ENCODE peak calls at places on chromosome X, in five cellular contexts. One of them, this sample, is unnamed.
A peak's percentile ranks its signal among the peaks of the same experiment; 100 is the strongest.

GRCh38 chrX:74781507-74782034 is 143.7 kb downstream of the NEXMIF start:
- DNase-seq in H1: no peak
- DNase-seq in IMR-90: no peak
- DNase-seq in neuronal stem cell: no peak
- DNase-seq in mesenchymal stem cell: no peak
- DNase-seq in this sample: no peak

GRCh38 chrX:136162827-136163427 is 15.6 kb downstream of the FHL1 start:
- DNase-seq in H1: no peak
- DNase-seq in IMR-90: peak; percentile 43
- DNase-seq in neuronal stem cell: no peak
- DNase-seq in mesenchymal stem cell: peak; percentile 70
- DNase-seq in this sample: peak; percentile 72

GRCh38 chrX:43446752-43447151 is 209.3 kb upstream of the MAOA start:
- DNase-seq in H1: no peak
- DNase-seq in IMR-90: no peak
- DNase-seq in neuronal stem cell: no peak
- DNase-seq in mesenchymal stem cell: no peak
- DNase-seq in this sample: no peak

GRCh38 chrX:120839506-120839905 is 36.2 kb downstream of the CT47B1 start:
- DNase-seq in H1: no peak
- DNase-seq in IMR-90: no peak
- DNase-seq in neuronal stem cell: no peak
- DNase-seq in mesenchymal stem cell: no peak
- DNase-seq in this sample: no peak

GRCh38 chrX:21734175-21734574 is 23.7 kb downstream of the SMPX start:
- DNase-seq in H1: no peak
- DNase-seq in IMR-90: no peak
- DNase-seq in neuronal stem cell: no peak
- DNase-seq in mesenchymal stem cell: no peak
- DNase-seq in this sample: no peak

GRCh38 chrX:21658152-21658737 is at the start of gene KLHL34:
- DNase-seq in H1: no peak
- DNase-seq in IMR-90: no peak
- DNase-seq in neuronal stem cell: no peak
- DNase-seq in mesenchymal stem cell: no peak
- DNase-seq in this sample: no peak

GRCh38 chrX:3743821-3744439 is 30.5 kb upstream of the PRKX start:
- DNase-seq in H1: no peak
- DNase-seq in IMR-90: no peak
- DNase-seq in neuronal stem cell: no peak
- DNase-seq in mesenchymal stem cell: peak; percentile 0
- DNase-seq in this sample: no peak

GRCh38 chrX:145727476-145727875 is 90.2 kb upstream of the SLITRK2 start:
- DNase-seq in H1: no peak
- DNase-seq in IMR-90: no peak
- DNase-seq in neuronal stem cell: no peak
- DNase-seq in mesenchymal stem cell: no peak
- DNase-seq in this sample: no peak

GRCh38 chrX:43845776-43846175 is 36.5 kb downstream of the MAOB start:
- DNase-seq in H1: no peak
- DNase-seq in IMR-90: no peak
- DNase-seq in neuronal stem cell: no peak
- DNase-seq in mesenchymal stem cell: no peak
- DNase-seq in this sample: no peak

DNA sequence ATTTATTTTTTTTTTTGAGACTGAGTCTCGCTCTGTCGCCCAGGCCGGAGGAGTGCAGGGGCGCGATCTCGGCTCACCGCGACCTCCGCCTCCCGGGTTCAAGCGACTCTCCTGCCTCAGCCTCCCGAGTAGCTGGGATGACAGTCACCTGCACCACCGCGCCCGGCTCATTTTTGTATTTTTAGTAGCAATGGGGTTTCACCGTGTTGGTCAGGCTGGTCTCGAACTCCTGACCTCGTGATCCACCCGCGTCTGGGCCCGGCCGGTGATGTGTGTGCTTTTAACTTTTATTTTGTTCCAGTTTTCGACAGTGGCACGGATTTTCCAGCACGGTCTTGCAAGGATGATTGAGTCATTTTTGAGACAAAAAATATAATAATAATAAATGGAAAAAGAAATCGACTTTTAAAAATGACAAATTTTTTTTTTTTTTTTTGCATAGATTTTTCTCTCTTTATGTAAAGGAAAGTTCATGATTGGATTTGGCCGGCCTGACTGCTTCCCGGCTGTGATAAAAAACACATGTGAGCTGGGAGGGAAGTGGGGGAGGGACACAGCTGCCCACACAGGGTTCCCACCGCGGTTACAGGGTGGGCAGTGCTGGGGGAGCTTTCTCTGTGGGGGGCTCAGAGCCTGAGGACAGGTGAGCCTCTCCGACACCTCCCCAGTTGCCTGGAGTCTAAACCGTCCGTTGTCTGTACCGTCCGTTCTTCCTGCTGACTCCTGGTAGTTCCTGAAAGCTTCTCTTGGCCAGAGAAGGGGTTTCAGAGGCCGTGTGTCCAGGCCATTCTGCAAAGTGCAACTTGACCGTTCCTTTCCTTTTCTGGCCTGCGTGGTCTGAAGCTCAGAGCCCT is 21.6 kb downstream of the SHOX start:
- DNase-seq in H1: no peak
- DNase-seq in IMR-90: no peak
- DNase-seq in neuronal stem cell: no peak
- DNase-seq in mesenchymal stem cell: no peak
- DNase-seq in this sample: no peak
- H2AK5ac ChIP-seq in H1: peak overlapping the region; percentile 33
- H2AK5ac ChIP-seq in IMR-90: no peak overlapping the region
- H2AK5ac ChIP-seq in neuronal stem cell: peak overlapping the region; percentile 53
- H2AK5ac ChIP-seq in mesenchymal stem cell: no peak overlapping the region
- H2AK5ac ChIP-seq in this sample: no peak overlapping the region

DNA sequence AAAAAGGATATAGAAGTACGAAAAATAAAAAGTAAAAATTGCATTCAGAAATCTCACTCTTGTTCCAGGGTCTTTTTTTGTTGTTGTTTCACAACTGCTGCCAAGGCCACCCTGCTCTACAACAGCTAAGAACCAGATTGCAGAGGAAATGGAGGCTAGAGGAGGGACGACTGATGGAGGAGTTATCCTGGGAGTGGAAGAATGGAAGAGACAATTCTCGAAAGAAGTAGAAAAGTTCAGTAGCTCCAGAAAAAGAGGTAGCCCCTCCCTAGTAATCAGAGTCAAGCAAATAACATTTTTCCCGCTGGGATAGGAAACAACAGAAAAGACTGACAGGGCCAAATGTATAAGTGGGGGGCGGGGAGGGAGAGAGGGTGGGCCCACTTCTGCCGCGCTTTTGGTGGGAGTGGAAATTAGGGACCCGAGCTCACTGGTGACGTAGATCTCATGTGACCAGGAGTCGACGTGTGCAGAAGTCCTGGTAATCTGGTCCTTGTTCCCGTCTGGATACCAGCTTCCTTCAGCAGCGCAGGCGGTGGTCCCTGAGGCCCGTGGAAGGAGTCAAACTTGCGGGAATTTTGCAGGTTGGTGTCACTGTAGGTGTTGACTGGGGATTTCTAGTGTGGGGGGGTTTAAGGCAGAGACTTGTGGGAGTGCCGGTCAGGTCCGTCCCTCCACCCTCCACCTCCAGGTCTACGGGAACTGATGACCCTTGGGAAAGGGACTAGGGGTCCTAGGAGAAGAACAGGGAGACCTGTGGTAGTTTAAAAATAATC is at the start of gene TCEAL9:
- DNase-seq in H1: no peak
- DNase-seq in IMR-90: peak; percentile 83
- DNase-seq in neuronal stem cell: no peak
- DNase-seq in mesenchymal stem cell: peak; percentile 84
- DNase-seq in this sample: peak; percentile 78
- H3K23ac ChIP-seq in H1: no peak within 1 kb of the TSS
- H3K23ac ChIP-seq in IMR-90: peak within 1 kb of the TSS; percentile 92
- H3K23ac ChIP-seq in neuronal stem cell: no peak within 1 kb of the TSS
- H3K23ac ChIP-seq in mesenchymal stem cell: peak within 1 kb of the TSS; percentile 79
- H3K23ac ChIP-seq in this sample: no peak within 1 kb of the TSS

DNA sequence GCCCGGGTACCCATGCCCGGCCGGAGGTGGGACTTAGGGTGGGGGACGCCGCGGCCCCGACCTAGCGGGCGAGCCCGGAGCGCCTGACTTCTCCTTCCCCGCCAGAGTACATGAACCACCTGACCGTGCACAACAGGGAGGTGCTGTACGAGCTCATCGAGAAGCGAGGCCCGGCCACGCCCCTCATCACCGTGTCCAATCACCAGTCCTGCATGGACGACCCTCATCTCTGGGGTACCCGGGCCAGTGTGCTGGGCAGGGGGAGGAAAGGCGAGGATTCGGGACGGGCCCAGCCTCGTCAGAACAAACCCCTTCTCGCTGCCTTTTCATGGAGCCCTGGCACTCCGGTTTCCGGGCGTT is 622 bp downstream of the TAFAZZIN start:
- DNase-seq in H1: no peak
- DNase-seq in IMR-90: peak; percentile 26
- DNase-seq in neuronal stem cell: no peak
- DNase-seq in mesenchymal stem cell: peak; percentile 67
- DNase-seq in this sample: peak; percentile 82
- H2AFZ ChIP-seq in H1: peak overlapping the region; percentile 62
- H2AFZ ChIP-seq in IMR-90: peak overlapping the region; percentile 95
- H2AFZ ChIP-seq in neuronal stem cell: peak overlapping the region; percentile 80
- H2AFZ ChIP-seq in mesenchymal stem cell: no peak overlapping the region
- H2AFZ ChIP-seq in this sample: no peak overlapping the region

DNA sequence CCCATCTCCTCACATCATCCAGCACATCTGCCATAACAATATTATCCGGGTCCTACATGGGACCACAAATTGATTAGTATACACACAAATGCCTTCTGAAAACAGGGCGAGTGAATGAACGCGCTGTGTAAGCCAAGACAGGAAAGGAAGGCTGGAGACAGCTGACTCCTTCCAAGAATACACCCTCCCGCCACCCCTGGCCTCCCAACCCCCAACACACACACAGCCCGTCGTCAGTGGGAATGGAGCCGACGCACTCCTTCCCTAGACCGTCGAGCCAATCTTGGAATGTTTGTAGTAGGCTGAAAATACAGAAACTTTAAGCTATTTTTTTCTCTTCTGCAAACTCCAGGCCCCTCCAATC is 319 bp upstream of the MAGEH1 start:
- DNase-seq in H1: no peak
- DNase-seq in IMR-90: no peak
- DNase-seq in neuronal stem cell: no peak
- DNase-seq in mesenchymal stem cell: no peak
- DNase-seq in this sample: no peak
- H2AK5ac ChIP-seq in H1: no peak overlapping the region
- H2AK5ac ChIP-seq in IMR-90: no peak overlapping the region
- H2AK5ac ChIP-seq in neuronal stem cell: no peak overlapping the region
- H2AK5ac ChIP-seq in mesenchymal stem cell: no peak overlapping the region
- H2AK5ac ChIP-seq in this sample: no peak overlapping the region

GRCh38 chrX:10174051-10174450 is 17.3 kb downstream of the CLCN4 start:
- DNase-seq in H1: no peak
- DNase-seq in IMR-90: no peak
- DNase-seq in neuronal stem cell: no peak
- DNase-seq in mesenchymal stem cell: no peak
- DNase-seq in this sample: no peak
- H3K23ac ChIP-seq in H1: no peak overlapping the region
- H3K23ac ChIP-seq in IMR-90: no peak overlapping the region
- H3K23ac ChIP-seq in neuronal stem cell: no peak overlapping the region
- H3K23ac ChIP-seq in mesenchymal stem cell: no peak overlapping the region
- H3K23ac ChIP-seq in this sample: no peak overlapping the region